ENCODE peak calls at places on chromosomes 1 and 21, in seven cellular contexts. One of them, this sample, is unnamed.

GRCh38 chr1:83905315-83905907 is 93.5 kb downstream of the TTLL7 start:
- DNase-seq in CD8-positive, alpha-beta T cell: no peak
- DNase-seq in cardiac muscle cell: peak; percentile 45
- DNase-seq in dorsolateral prefrontal cortex: no peak
- DNase-seq in colonic mucosa: peak; percentile 18
- DNase-seq in GM23248: peak; percentile 52
- DNase-seq in K562: peak; percentile 26
- DNase-seq in this sample: peak; percentile 26

GRCh38 chr1:103056423-103056822 is 51.9 kb downstream of the COL11A1 start:
- DNase-seq in CD8-positive, alpha-beta T cell: no peak
- DNase-seq in cardiac muscle cell: no peak
- DNase-seq in dorsolateral prefrontal cortex: no peak
- DNase-seq in colonic mucosa: no peak
- DNase-seq in GM23248: no peak
- DNase-seq in K562: no peak
- DNase-seq in this sample: peak; percentile 3

GRCh38 chr21:28540514-28540913 is 452.2 kb downstream of the LTN1 start:
- DNase-seq in CD8-positive, alpha-beta T cell: no peak
- DNase-seq in cardiac muscle cell: no peak
- DNase-seq in dorsolateral prefrontal cortex: no peak
- DNase-seq in colonic mucosa: no peak
- DNase-seq in GM23248: peak; percentile 73
- DNase-seq in K562: no peak
- DNase-seq in this sample: peak; percentile 79

GRCh38 chr1:83751602-83752001 is 247.3 kb downstream of the TTLL7 start:
- DNase-seq in CD8-positive, alpha-beta T cell: no peak
- DNase-seq in cardiac muscle cell: no peak
- DNase-seq in dorsolateral prefrontal cortex: no peak
- DNase-seq in colonic mucosa: no peak
- DNase-seq in GM23248: no peak
- DNase-seq in K562: no peak
- DNase-seq in this sample: no peak

GRCh38 chr1:67953301-67953700 is 97.1 kb downstream of the DIRAS3 start:
- DNase-seq in CD8-positive, alpha-beta T cell: no peak
- DNase-seq in cardiac muscle cell: no peak
- DNase-seq in dorsolateral prefrontal cortex: no peak
- DNase-seq in colonic mucosa: no peak
- DNase-seq in GM23248: no peak
- DNase-seq in K562: no peak
- DNase-seq in this sample: no peak

GRCh38 chr1:245550702-245551008 is 395.9 kb downstream of the KIF26B start:
- DNase-seq in CD8-positive, alpha-beta T cell: no peak
- DNase-seq in cardiac muscle cell: no peak
- DNase-seq in dorsolateral prefrontal cortex: no peak
- DNase-seq in colonic mucosa: no peak
- DNase-seq in GM23248: no peak
- DNase-seq in K562: no peak
- DNase-seq in this sample: no peak

GRCh38 chr1:116433283-116434257 is 60.5 kb downstream of the ATP1A1 start:
- DNase-seq in CD8-positive, alpha-beta T cell: no peak
- DNase-seq in cardiac muscle cell: no peak
- DNase-seq in dorsolateral prefrontal cortex: peak; percentile 96
- DNase-seq in colonic mucosa: peak; percentile 45
- DNase-seq in GM23248: peak; percentile 44
- DNase-seq in K562: peak; percentile 40
- DNase-seq in this sample: peak; percentile 83

GRCh38 chr1:213761845-213762407 is 225.8 kb upstream of the PROX1 start:
- DNase-seq in CD8-positive, alpha-beta T cell: peak; percentile 18
- DNase-seq in cardiac muscle cell: no peak
- DNase-seq in dorsolateral prefrontal cortex: no peak
- DNase-seq in colonic mucosa: no peak
- DNase-seq in GM23248: peak; percentile 1
- DNase-seq in K562: no peak
- DNase-seq in this sample: peak; percentile 13

GRCh38 chr1:157117527-157118057 is 18.0 kb upstream of the ETV3L start:
- DNase-seq in CD8-positive, alpha-beta T cell: no peak
- DNase-seq in cardiac muscle cell: no peak
- DNase-seq in dorsolateral prefrontal cortex: no peak
- DNase-seq in colonic mucosa: no peak
- DNase-seq in GM23248: no peak
- DNase-seq in K562: no peak
- DNase-seq in this sample: no peak

GRCh38 chr1:42333662-42334239 is 1.3 kb downstream of the FOXJ3 start:
- DNase-seq in CD8-positive, alpha-beta T cell: no peak
- DNase-seq in cardiac muscle cell: no peak
- DNase-seq in dorsolateral prefrontal cortex: no peak
- DNase-seq in colonic mucosa: no peak
- DNase-seq in GM23248: peak; percentile 58
- DNase-seq in K562: no peak
- DNase-seq in this sample: peak; percentile 29

GRCh38 chr21:36035381-36035791 is 24.9 kb downstream of the SETD4 start:
- DNase-seq in CD8-positive, alpha-beta T cell: no peak
- DNase-seq in cardiac muscle cell: peak; percentile 92
- DNase-seq in dorsolateral prefrontal cortex: no peak
- DNase-seq in colonic mucosa: no peak
- DNase-seq in GM23248: no peak
- DNase-seq in K562: no peak
- DNase-seq in this sample: no peak

GRCh38 chr1:223553957-223554356 is 111.5 kb downstream of the CAPN8 start:
- DNase-seq in CD8-positive, alpha-beta T cell: no peak
- DNase-seq in cardiac muscle cell: no peak
- DNase-seq in dorsolateral prefrontal cortex: no peak
- DNase-seq in colonic mucosa: no peak
- DNase-seq in GM23248: no peak
- DNase-seq in K562: no peak
- DNase-seq in this sample: no peak

GRCh38 chr1:77925966-77926365 is 37.5 kb downstream of the NEXN start:
- DNase-seq in CD8-positive, alpha-beta T cell: no peak
- DNase-seq in cardiac muscle cell: no peak
- DNase-seq in dorsolateral prefrontal cortex: no peak
- DNase-seq in colonic mucosa: no peak
- DNase-seq in GM23248: peak; percentile 52
- DNase-seq in K562: no peak
- DNase-seq in this sample: no peak

GRCh38 chr1:227937031-227937430 is 10.7 kb downstream of the WNT9A start:
- DNase-seq in CD8-positive, alpha-beta T cell: no peak
- DNase-seq in cardiac muscle cell: no peak
- DNase-seq in dorsolateral prefrontal cortex: no peak
- DNase-seq in colonic mucosa: no peak
- DNase-seq in GM23248: no peak
- DNase-seq in K562: no peak
- DNase-seq in this sample: no peak

GRCh38 chr1:227937531-227938145 is 10.1 kb downstream of the WNT9A start:
- DNase-seq in CD8-positive, alpha-beta T cell: no peak
- DNase-seq in cardiac muscle cell: no peak
- DNase-seq in dorsolateral prefrontal cortex: peak; percentile 28
- DNase-seq in colonic mucosa: no peak
- DNase-seq in GM23248: no peak
- DNase-seq in K562: no peak
- DNase-seq in this sample: no peak

GRCh38 chr1:227938276-227938675 is 9.5 kb downstream of the WNT9A start:
- DNase-seq in CD8-positive, alpha-beta T cell: no peak
- DNase-seq in cardiac muscle cell: no peak
- DNase-seq in dorsolateral prefrontal cortex: no peak
- DNase-seq in colonic mucosa: no peak
- DNase-seq in GM23248: no peak
- DNase-seq in K562: no peak
- DNase-seq in this sample: no peak

GRCh38 chr1:227935826-227936225 is 11.9 kb downstream of the WNT9A start:
- DNase-seq in CD8-positive, alpha-beta T cell: no peak
- DNase-seq in cardiac muscle cell: no peak
- DNase-seq in dorsolateral prefrontal cortex: peak; percentile 12
- DNase-seq in colonic mucosa: no peak
- DNase-seq in GM23248: no peak
- DNase-seq in K562: no peak
- DNase-seq in this sample: no peak

GRCh38 chr1:227934476-227935313 is 13.0 kb downstream of the WNT9A start:
- DNase-seq in CD8-positive, alpha-beta T cell: peak; percentile 25
- DNase-seq in cardiac muscle cell: no peak
- DNase-seq in dorsolateral prefrontal cortex: peak; percentile 7
- DNase-seq in colonic mucosa: no peak
- DNase-seq in GM23248: peak; percentile 93
- DNase-seq in K562: no peak
- DNase-seq in this sample: peak; percentile 89
- H3K4me3 ChIP-seq in CD8-positive, alpha-beta T cell: no peak overlapping the region
- H3K4me3 ChIP-seq in cardiac muscle cell: no peak overlapping the region
- H3K4me3 ChIP-seq in dorsolateral prefrontal cortex: no peak overlapping the region
- H3K4me3 ChIP-seq in colonic mucosa: no peak overlapping the region
- H3K4me3 ChIP-seq in GM23248: no peak overlapping the region
- H3K4me3 ChIP-seq in K562: no peak overlapping the region
- H3K4me3 ChIP-seq in this sample: no peak overlapping the region

GRCh38 chr1:203009185-203009584 is 2.0 kb downstream of the TMEM183A start:
- DNase-seq in CD8-positive, alpha-beta T cell: no peak
- DNase-seq in cardiac muscle cell: no peak
- DNase-seq in dorsolateral prefrontal cortex: no peak
- DNase-seq in colonic mucosa: no peak
- DNase-seq in GM23248: no peak
- DNase-seq in K562: no peak
- DNase-seq in this sample: no peak
- H3K4me3 ChIP-seq in CD8-positive, alpha-beta T cell: no peak overlapping the region
- H3K4me3 ChIP-seq in cardiac muscle cell: no peak overlapping the region
- H3K4me3 ChIP-seq in dorsolateral prefrontal cortex: no peak overlapping the region
- H3K4me3 ChIP-seq in colonic mucosa: no peak overlapping the region
- H3K4me3 ChIP-seq in GM23248: no peak overlapping the region
- H3K4me3 ChIP-seq in K562: no peak overlapping the region
- H3K4me3 ChIP-seq in this sample: no peak overlapping the region

GRCh38 chr1:114757455-114758250 is at the start of gene CSDE1:
- DNase-seq in CD8-positive, alpha-beta T cell: peak; percentile 97
- DNase-seq in cardiac muscle cell: peak; percentile 99
- DNase-seq in dorsolateral prefrontal cortex: peak; percentile 93
- DNase-seq in colonic mucosa: peak; percentile 98
- DNase-seq in GM23248: peak; percentile 100
- DNase-seq in K562: peak; percentile 95
- DNase-seq in this sample: peak; percentile 95

GRCh38 chr1:114756009-114756892 is 1.5 kb downstream of the CSDE1 start:
- DNase-seq in CD8-positive, alpha-beta T cell: no peak
- DNase-seq in cardiac muscle cell: no peak
- DNase-seq in dorsolateral prefrontal cortex: no peak
- DNase-seq in colonic mucosa: no peak
- DNase-seq in GM23248: peak; percentile 32
- DNase-seq in K562: no peak
- DNase-seq in this sample: no peak

GRCh38 chr1:114756949-114757454 is 782 bp downstream of the CSDE1 start:
- DNase-seq in CD8-positive, alpha-beta T cell: no peak
- DNase-seq in cardiac muscle cell: peak; percentile 24
- DNase-seq in dorsolateral prefrontal cortex: no peak
- DNase-seq in colonic mucosa: peak; percentile 42
- DNase-seq in GM23248: peak; percentile 89
- DNase-seq in K562: peak; percentile 46
- DNase-seq in this sample: peak; percentile 71

GRCh38 chr1:114755006-114755936 is 2.5 kb downstream of the CSDE1 start:
- DNase-seq in CD8-positive, alpha-beta T cell: no peak
- DNase-seq in cardiac muscle cell: no peak
- DNase-seq in dorsolateral prefrontal cortex: no peak
- DNase-seq in colonic mucosa: no peak
- DNase-seq in GM23248: peak; percentile 47
- DNase-seq in K562: no peak
- DNase-seq in this sample: no peak

DNA sequence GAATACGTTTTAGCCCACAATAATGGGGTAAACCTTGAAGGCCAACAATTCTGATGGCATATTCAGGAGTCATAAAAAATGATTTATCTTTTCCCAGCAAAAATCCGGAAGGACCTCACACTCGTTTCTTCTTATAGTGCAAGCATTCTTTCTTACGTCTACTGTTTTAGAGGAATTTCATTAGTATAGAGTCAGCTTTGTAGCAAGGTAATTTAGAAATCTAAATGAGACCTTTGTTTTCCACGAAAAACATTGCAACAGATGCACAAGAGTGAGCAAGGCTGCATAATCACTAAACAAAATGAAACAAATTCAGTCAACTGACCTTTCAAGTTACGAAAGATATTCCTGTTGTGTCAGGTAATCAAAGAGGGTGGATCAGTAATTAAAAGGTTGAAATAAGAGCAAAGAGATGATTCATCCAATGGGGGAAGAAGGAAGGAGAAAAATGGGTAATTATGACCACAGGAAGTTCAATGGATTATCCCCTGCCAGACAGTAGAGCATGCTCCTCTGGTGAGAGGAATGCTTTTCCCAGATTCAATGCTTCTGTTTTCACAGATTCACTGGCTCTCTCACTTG is 558 bp upstream of the CSDE1 start:
- DNase-seq in CD8-positive, alpha-beta T cell: no peak
- DNase-seq in cardiac muscle cell: no peak
- DNase-seq in dorsolateral prefrontal cortex: no peak
- DNase-seq in colonic mucosa: no peak
- DNase-seq in GM23248: peak; percentile 48
- DNase-seq in K562: no peak
- DNase-seq in this sample: peak; percentile 76
- H3K4me3 ChIP-seq in CD8-positive, alpha-beta T cell: peak overlapping the region; percentile 95
- H3K4me3 ChIP-seq in cardiac muscle cell: peak overlapping the region; percentile 99
- H3K4me3 ChIP-seq in dorsolateral prefrontal cortex: peak overlapping the region; percentile 92
- H3K4me3 ChIP-seq in colonic mucosa: peak overlapping the region; percentile 88
- H3K4me3 ChIP-seq in GM23248: peak overlapping the region; percentile 100
- H3K4me3 ChIP-seq in K562: peak overlapping the region; percentile 93
- H3K4me3 ChIP-seq in this sample: peak overlapping the region; percentile 67

GRCh38 chr1:16012590-16013219 is 5.1 kb downstream of the HSPB7 start:
- DNase-seq in CD8-positive, alpha-beta T cell: peak; percentile 16
- DNase-seq in cardiac muscle cell: peak; percentile 96
- DNase-seq in dorsolateral prefrontal cortex: no peak
- DNase-seq in colonic mucosa: peak; percentile 62
- DNase-seq in GM23248: peak; percentile 80
- DNase-seq in K562: peak; percentile 94
- DNase-seq in this sample: peak; percentile 28

GRCh38 chr1:16013220-16013907 is 4.5 kb downstream of the HSPB7 start:
- DNase-seq in CD8-positive, alpha-beta T cell: peak; percentile 49
- DNase-seq in cardiac muscle cell: peak; percentile 90
- DNase-seq in dorsolateral prefrontal cortex: no peak
- DNase-seq in colonic mucosa: peak; percentile 63
- DNase-seq in GM23248: peak; percentile 86
- DNase-seq in K562: peak; percentile 94
- DNase-seq in this sample: peak; percentile 44

GRCh38 chr1:16010837-16011236 is 6.8 kb downstream of the SRARP start:
- DNase-seq in CD8-positive, alpha-beta T cell: no peak
- DNase-seq in cardiac muscle cell: no peak
- DNase-seq in dorsolateral prefrontal cortex: no peak
- DNase-seq in colonic mucosa: no peak
- DNase-seq in GM23248: no peak
- DNase-seq in K562: no peak
- DNase-seq in this sample: no peak

GRCh38 chr1:16013908-16014258 is 4.0 kb downstream of the HSPB7 start:
- DNase-seq in CD8-positive, alpha-beta T cell: no peak
- DNase-seq in cardiac muscle cell: no peak
- DNase-seq in dorsolateral prefrontal cortex: no peak
- DNase-seq in colonic mucosa: no peak
- DNase-seq in GM23248: no peak
- DNase-seq in K562: no peak
- DNase-seq in this sample: no peak

DNA sequence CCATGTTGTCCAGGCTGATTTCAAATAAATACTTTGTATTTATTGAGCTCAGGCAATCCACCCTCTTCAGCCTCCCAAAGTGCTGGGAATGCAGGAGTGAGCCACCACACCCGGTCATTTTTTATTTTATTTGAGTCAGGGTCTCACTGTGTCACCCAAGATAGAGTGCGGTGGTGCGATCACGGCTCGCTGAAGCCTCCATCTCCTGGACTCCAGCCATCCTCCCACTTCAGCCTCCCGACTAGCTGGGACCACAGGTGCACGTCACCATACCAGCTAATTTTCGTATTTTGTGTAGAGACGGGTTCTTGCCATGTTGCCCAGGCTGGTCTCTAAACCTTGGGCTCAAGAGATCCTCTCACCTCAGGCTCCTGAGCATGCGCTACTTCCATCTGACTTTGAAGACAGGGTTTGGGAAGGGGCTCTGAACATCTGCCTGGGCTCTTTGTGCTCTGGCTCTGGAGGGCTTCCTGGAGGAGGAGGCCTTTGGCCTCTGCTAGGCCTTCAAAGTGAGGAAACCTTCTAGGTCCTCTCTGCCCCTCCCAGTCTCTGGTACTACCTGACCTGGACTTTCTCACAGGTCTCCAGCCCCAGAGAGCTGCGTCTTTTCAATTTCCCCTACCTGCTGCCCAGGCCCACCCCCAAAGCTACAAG is 5.8 kb downstream of the HSPB7 start:
- DNase-seq in CD8-positive, alpha-beta T cell: no peak
- DNase-seq in cardiac muscle cell: no peak
- DNase-seq in dorsolateral prefrontal cortex: no peak
- DNase-seq in colonic mucosa: no peak
- DNase-seq in GM23248: no peak
- DNase-seq in K562: no peak
- DNase-seq in this sample: no peak
- H3K4me3 ChIP-seq in CD8-positive, alpha-beta T cell: peak overlapping the region; percentile 29
- H3K4me3 ChIP-seq in cardiac muscle cell: no peak overlapping the region
- H3K4me3 ChIP-seq in dorsolateral prefrontal cortex: no peak overlapping the region
- H3K4me3 ChIP-seq in colonic mucosa: no peak overlapping the region
- H3K4me3 ChIP-seq in GM23248: no peak overlapping the region
- H3K4me3 ChIP-seq in K562: peak overlapping the region; percentile 45
- H3K4me3 ChIP-seq in this sample: no peak overlapping the region